ENCODE peak calls at places on chromosome 6, in six cellular contexts. One of them, this sample, is unnamed.

GRCh38 chr6:143867236-143867635 is 3.0 kb downstream of the ZC2HC1B start:
- DNase-seq in testis: no peak
- DNase-seq in OCI-LY7: no peak
- DNase-seq in body of pancreas: no peak
- DNase-seq in CD8-positive, alpha-beta T cell: no peak
- DNase-seq in A549: no peak
- DNase-seq in this sample: no peak

GRCh38 chr6:121550491-121551010 is 115.1 kb downstream of the GJA1 start:
- DNase-seq in testis: no peak
- DNase-seq in OCI-LY7: no peak
- DNase-seq in body of pancreas: no peak
- DNase-seq in CD8-positive, alpha-beta T cell: no peak
- DNase-seq in A549: no peak
- DNase-seq in this sample: no peak

GRCh38 chr6:160337301-160337700 is 10.9 kb upstream of the SLC22A3 start:
- DNase-seq in testis: no peak
- DNase-seq in OCI-LY7: no peak
- DNase-seq in body of pancreas: no peak
- DNase-seq in CD8-positive, alpha-beta T cell: no peak
- DNase-seq in A549: no peak
- DNase-seq in this sample: no peak

GRCh38 chr6:153162172-153162571 is 31.1 kb upstream of the RGS17 start:
- DNase-seq in testis: no peak
- DNase-seq in OCI-LY7: no peak
- DNase-seq in body of pancreas: no peak
- DNase-seq in CD8-positive, alpha-beta T cell: no peak
- DNase-seq in A549: no peak
- DNase-seq in this sample: no peak

GRCh38 chr6:21753571-21754108 is 160.1 kb downstream of the SOX4 start:
- DNase-seq in testis: no peak
- DNase-seq in OCI-LY7: no peak
- DNase-seq in body of pancreas: no peak
- DNase-seq in CD8-positive, alpha-beta T cell: no peak
- DNase-seq in A549: no peak
- DNase-seq in this sample: no peak

GRCh38 chr6:47859132-47859531 is 77.3 kb downstream of the OPN5 start:
- DNase-seq in testis: no peak
- DNase-seq in OCI-LY7: no peak
- DNase-seq in body of pancreas: no peak
- DNase-seq in CD8-positive, alpha-beta T cell: no peak
- DNase-seq in A549: no peak
- DNase-seq in this sample: no peak

GRCh38 chr6:93550551-93551276 is 131.4 kb upstream of the EPHA7 start:
- DNase-seq in testis: no peak
- DNase-seq in OCI-LY7: no peak
- DNase-seq in body of pancreas: no peak
- DNase-seq in CD8-positive, alpha-beta T cell: no peak
- DNase-seq in A549: no peak
- DNase-seq in this sample: no peak

GRCh38 chr6:84929212-84929611 is 164.8 kb upstream of the TBX18 start:
- DNase-seq in testis: no peak
- DNase-seq in OCI-LY7: no peak
- DNase-seq in body of pancreas: no peak
- DNase-seq in CD8-positive, alpha-beta T cell: no peak
- DNase-seq in A549: no peak
- DNase-seq in this sample: no peak

GRCh38 chr6:147135211-147135672 is 69.0 kb upstream of the STXBP5 start:
- DNase-seq in testis: no peak
- DNase-seq in OCI-LY7: no peak
- DNase-seq in body of pancreas: peak; percentile 35
- DNase-seq in CD8-positive, alpha-beta T cell: no peak
- DNase-seq in A549: peak; percentile 4
- DNase-seq in this sample: no peak

GRCh38 chr6:10511477-10511876 is 9.7 kb upstream of the GCNT2 start:
- DNase-seq in testis: no peak
- DNase-seq in OCI-LY7: no peak
- DNase-seq in body of pancreas: no peak
- DNase-seq in CD8-positive, alpha-beta T cell: no peak
- DNase-seq in A549: no peak
- DNase-seq in this sample: no peak

GRCh38 chr6:113632220-113632864 is 224.8 kb upstream of the MARCKS start:
- DNase-seq in testis: no peak
- DNase-seq in OCI-LY7: peak; percentile 27
- DNase-seq in body of pancreas: peak; percentile 69
- DNase-seq in CD8-positive, alpha-beta T cell: no peak
- DNase-seq in A549: peak; percentile 41
- DNase-seq in this sample: peak; percentile 68

GRCh38 chr6:3888153-3888957 is 39.2 kb downstream of the FAM50B start:
- DNase-seq in testis: no peak
- DNase-seq in OCI-LY7: no peak
- DNase-seq in body of pancreas: no peak
- DNase-seq in CD8-positive, alpha-beta T cell: no peak
- DNase-seq in A549: peak; percentile 26
- DNase-seq in this sample: no peak

GRCh38 chr6:169396554-169397163 is 143.0 kb upstream of the THBS2 start:
- DNase-seq in testis: no peak
- DNase-seq in OCI-LY7: no peak
- DNase-seq in body of pancreas: no peak
- DNase-seq in CD8-positive, alpha-beta T cell: no peak
- DNase-seq in A549: no peak
- DNase-seq in this sample: no peak

GRCh38 chr6:122712864-122713612 is 66.5 kb upstream of the FABP7 start:
- DNase-seq in testis: no peak
- DNase-seq in OCI-LY7: no peak
- DNase-seq in body of pancreas: no peak
- DNase-seq in CD8-positive, alpha-beta T cell: no peak
- DNase-seq in A549: no peak
- DNase-seq in this sample: no peak

GRCh38 chr6:2853766-2854393 is 12.2 kb upstream of the SERPINB1 start:
- DNase-seq in testis: no peak
- DNase-seq in OCI-LY7: peak; percentile 70
- DNase-seq in body of pancreas: peak; percentile 71
- DNase-seq in CD8-positive, alpha-beta T cell: peak; percentile 46
- DNase-seq in A549: no peak
- DNase-seq in this sample: peak; percentile 55

GRCh38 chr6:116265081-116265829 is 11.4 kb upstream of the TSPYL4 start:
- DNase-seq in testis: peak; percentile 58
- DNase-seq in OCI-LY7: no peak
- DNase-seq in body of pancreas: no peak
- DNase-seq in CD8-positive, alpha-beta T cell: no peak
- DNase-seq in A549: no peak
- DNase-seq in this sample: no peak

GRCh38 chr6:135243871-135244796 is 63.0 kb downstream of the MYB start:
- DNase-seq in testis: no peak
- DNase-seq in OCI-LY7: peak; percentile 39
- DNase-seq in body of pancreas: no peak
- DNase-seq in CD8-positive, alpha-beta T cell: no peak
- DNase-seq in A549: no peak
- DNase-seq in this sample: no peak

GRCh38 chr6:157865249-157865648 is 42.2 kb downstream of the SNX9 start:
- DNase-seq in testis: no peak
- DNase-seq in OCI-LY7: no peak
- DNase-seq in body of pancreas: no peak
- DNase-seq in CD8-positive, alpha-beta T cell: no peak
- DNase-seq in A549: no peak
- DNase-seq in this sample: no peak

GRCh38 chr6:159234102-159234553 is 64.9 kb downstream of the FNDC1 start:
- DNase-seq in testis: no peak
- DNase-seq in OCI-LY7: no peak
- DNase-seq in body of pancreas: no peak
- DNase-seq in CD8-positive, alpha-beta T cell: no peak
- DNase-seq in A549: no peak
- DNase-seq in this sample: no peak

GRCh38 chr6:42316390-42316970 is 98.8 kb upstream of the MRPS10 start:
- DNase-seq in testis: no peak
- DNase-seq in OCI-LY7: no peak
- DNase-seq in body of pancreas: peak; percentile 59
- DNase-seq in CD8-positive, alpha-beta T cell: no peak
- DNase-seq in A549: no peak
- DNase-seq in this sample: no peak
- H3K4me1 ChIP-seq in testis: peaks cover 25% of the 10 kb centered on the region
- H3K4me1 ChIP-seq in OCI-LY7: no peaks in the 10 kb centered on the region
- H3K4me1 ChIP-seq in body of pancreas: no peaks in the 10 kb centered on the region
- H3K4me1 ChIP-seq in CD8-positive, alpha-beta T cell: peaks cover 20% of the 10 kb centered on the region
- H3K4me1 ChIP-seq in A549: peaks cover 51% of the 10 kb centered on the region
- H3K4me1 ChIP-seq in this sample: peaks cover 14% of the 10 kb centered on the region

GRCh38 chr6:136539967-136540366 is 10.3 kb downstream of the MAP7 start:
- DNase-seq in testis: no peak
- DNase-seq in OCI-LY7: no peak
- DNase-seq in body of pancreas: no peak
- DNase-seq in CD8-positive, alpha-beta T cell: no peak
- DNase-seq in A549: no peak
- DNase-seq in this sample: no peak

GRCh38 chr6:136544326-136544725 is 5.9 kb downstream of the MAP7 start:
- DNase-seq in testis: no peak
- DNase-seq in OCI-LY7: no peak
- DNase-seq in body of pancreas: no peak
- DNase-seq in CD8-positive, alpha-beta T cell: no peak
- DNase-seq in A549: no peak
- DNase-seq in this sample: no peak

GRCh38 chr6:136538836-136539235 is 11.4 kb downstream of the MAP7 start:
- DNase-seq in testis: no peak
- DNase-seq in OCI-LY7: no peak
- DNase-seq in body of pancreas: no peak
- DNase-seq in CD8-positive, alpha-beta T cell: no peak
- DNase-seq in A549: no peak
- DNase-seq in this sample: no peak

GRCh38 chr6:136546321-136546720 is 3.9 kb downstream of the MAP7 start:
- DNase-seq in testis: no peak
- DNase-seq in OCI-LY7: no peak
- DNase-seq in body of pancreas: no peak
- DNase-seq in CD8-positive, alpha-beta T cell: no peak
- DNase-seq in A549: no peak
- DNase-seq in this sample: no peak

DNA sequence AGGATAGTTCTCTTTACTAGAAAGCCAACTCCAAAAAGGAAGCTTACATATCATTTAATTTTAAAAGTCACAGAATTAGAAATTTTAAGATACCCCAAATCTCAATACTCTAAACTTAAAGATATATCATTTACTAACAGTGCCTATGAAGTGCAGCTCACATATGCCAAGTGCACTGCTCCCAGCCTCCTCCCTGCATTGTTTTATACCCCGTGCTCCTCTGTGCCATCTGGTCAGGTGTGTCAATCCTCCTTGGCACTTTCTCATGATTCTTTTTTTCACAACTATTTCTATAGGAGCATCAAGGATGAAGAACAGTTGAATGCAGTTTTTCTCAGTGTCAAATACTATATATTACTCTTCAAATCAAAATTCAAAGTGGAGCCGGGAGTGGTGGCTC is 8.8 kb downstream of the MAP7 start:
- DNase-seq in testis: no peak
- DNase-seq in OCI-LY7: no peak
- DNase-seq in body of pancreas: no peak
- DNase-seq in CD8-positive, alpha-beta T cell: no peak
- DNase-seq in A549: no peak
- DNase-seq in this sample: no peak
- H3K4me1 ChIP-seq in testis: no peaks in the 10 kb centered on the region
- H3K4me1 ChIP-seq in OCI-LY7: no peaks in the 10 kb centered on the region
- H3K4me1 ChIP-seq in body of pancreas: peaks cover 30% of the 10 kb centered on the region
- H3K4me1 ChIP-seq in CD8-positive, alpha-beta T cell: no peaks in the 10 kb centered on the region
- H3K4me1 ChIP-seq in A549: peaks cover 74% of the 10 kb centered on the region
- H3K4me1 ChIP-seq in this sample: no peaks in the 10 kb centered on the region

DNA sequence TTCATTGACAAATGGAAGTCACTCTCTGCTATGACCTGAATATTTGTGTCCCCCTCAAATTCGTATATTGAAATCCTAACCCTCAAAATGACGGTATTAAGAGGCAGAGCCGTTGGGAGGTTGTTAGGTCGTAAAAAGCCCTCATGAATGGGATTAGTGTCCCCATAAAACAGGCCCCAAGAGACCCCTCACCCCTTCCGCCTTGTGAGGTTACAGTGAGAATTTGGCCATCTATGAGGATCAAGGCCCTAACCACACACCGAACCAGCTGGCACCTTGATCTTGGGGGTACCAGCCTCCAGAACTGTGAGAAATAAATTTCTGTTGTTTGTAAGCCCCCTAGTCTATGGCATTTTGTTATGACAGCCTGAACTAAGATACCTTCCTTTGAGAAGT is 52.5 kb upstream of the SLC22A16 start:
- DNase-seq in testis: no peak
- DNase-seq in OCI-LY7: no peak
- DNase-seq in body of pancreas: no peak
- DNase-seq in CD8-positive, alpha-beta T cell: no peak
- DNase-seq in A549: no peak
- DNase-seq in this sample: no peak
- H3K4me1 ChIP-seq in testis: no peaks in the 10 kb centered on the region
- H3K4me1 ChIP-seq in OCI-LY7: no peaks in the 10 kb centered on the region
- H3K4me1 ChIP-seq in body of pancreas: no peaks in the 10 kb centered on the region
- H3K4me1 ChIP-seq in CD8-positive, alpha-beta T cell: no peaks in the 10 kb centered on the region
- H3K4me1 ChIP-seq in A549: peaks cover 14% of the 10 kb centered on the region
- H3K4me1 ChIP-seq in this sample: no peaks in the 10 kb centered on the region

DNA sequence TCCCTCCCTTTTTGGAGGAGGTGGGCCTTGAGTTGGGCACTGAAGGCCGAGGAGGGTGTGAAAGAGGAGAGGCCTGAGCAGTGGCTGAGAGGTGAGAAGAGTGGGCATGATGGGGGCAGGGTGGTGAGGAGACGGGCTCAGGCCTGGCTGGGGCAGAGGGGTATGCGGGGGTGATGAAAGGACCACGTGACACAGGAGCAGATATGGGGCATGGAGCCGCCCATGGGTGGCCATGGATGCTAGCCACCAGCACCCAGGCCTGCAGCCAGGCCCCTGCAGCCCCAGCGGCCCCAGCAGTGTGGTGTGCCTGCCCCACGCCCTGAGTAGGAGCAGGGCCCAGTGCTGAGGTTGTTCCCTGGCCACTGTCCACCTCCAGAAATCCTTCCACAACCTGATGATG is 26.5 kb downstream of the UQCC2 start:
- DNase-seq in testis: no peak
- DNase-seq in OCI-LY7: no peak
- DNase-seq in body of pancreas: no peak
- DNase-seq in CD8-positive, alpha-beta T cell: no peak
- DNase-seq in A549: no peak
- DNase-seq in this sample: no peak
- H3K4me1 ChIP-seq in testis: peaks cover 17% of the 10 kb centered on the region
- H3K4me1 ChIP-seq in OCI-LY7: no peaks in the 10 kb centered on the region
- H3K4me1 ChIP-seq in body of pancreas: no peaks in the 10 kb centered on the region
- H3K4me1 ChIP-seq in CD8-positive, alpha-beta T cell: peaks cover 9% of the 10 kb centered on the region
- H3K4me1 ChIP-seq in A549: no peaks in the 10 kb centered on the region
- H3K4me1 ChIP-seq in this sample: no peaks in the 10 kb centered on the region

DNA sequence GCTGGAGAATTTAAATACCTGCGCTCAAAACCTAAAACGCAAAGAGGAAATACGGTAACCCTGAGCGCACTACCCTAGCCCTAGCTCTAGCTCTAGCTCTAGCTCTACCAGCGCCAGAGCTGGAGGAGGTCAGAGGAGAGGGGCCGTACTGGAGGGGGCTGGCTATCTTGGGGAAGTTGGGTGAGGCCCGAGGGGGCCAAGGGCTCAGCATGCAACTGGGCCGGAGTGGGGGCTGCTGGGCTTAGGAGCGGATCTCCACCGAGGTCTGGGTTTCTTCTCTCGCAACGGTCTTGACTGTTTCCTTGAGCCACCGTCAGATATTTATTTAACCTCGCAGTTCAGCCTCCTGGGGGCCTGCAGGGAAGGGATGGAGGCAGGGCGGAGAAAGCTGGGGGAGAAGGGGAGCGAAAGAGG is 91.0 kb downstream of the NCR2 start:
- DNase-seq in testis: no peak
- DNase-seq in OCI-LY7: peak; percentile 18
- DNase-seq in body of pancreas: no peak
- DNase-seq in CD8-positive, alpha-beta T cell: no peak
- DNase-seq in A549: no peak
- DNase-seq in this sample: no peak
- H3K4me1 ChIP-seq in testis: peaks cover 17% of the 10 kb centered on the region
- H3K4me1 ChIP-seq in OCI-LY7: peaks cover 10% of the 10 kb centered on the region
- H3K4me1 ChIP-seq in body of pancreas: peaks cover 22% of the 10 kb centered on the region
- H3K4me1 ChIP-seq in CD8-positive, alpha-beta T cell: peaks cover 32% of the 10 kb centered on the region
- H3K4me1 ChIP-seq in A549: peaks cover 15% of the 10 kb centered on the region
- H3K4me1 ChIP-seq in this sample: peaks cover 9% of the 10 kb centered on the region

This sample was measured in ascending aorta.